ENCODE peak calls at places on chromosomes 13 and 19, in six cellular contexts. S, A, O, E, V and T are unnamed samples.

GRCh38 chr19:53908933-53909415 is at the start of gene CACNG7:
- DNase-seq in A (no peak), S (no peak), E (no peak), V (no peak), O (no peak), T (no peak)

GRCh38 chr19:14516746-14517438 is 1.3 kb downstream of the DNAJB1 start:
- DNase-seq in E (no peak), O (no peak), A (no peak), V (no peak), S (no peak), T (peak)

GRCh38 chr13:112056739-112057433 is 10.1 kb upstream of the SOX1 start:
- DNase-seq in E (no peak), O (no peak), V (no peak), S (no peak), A (no peak), T (no peak)

GRCh38 chr13:75458696-75459422 is 23.1 kb downstream of the TBC1D4 start:
- DNase-seq in E (peak), V (no peak), A (no peak), O (no peak), S (peak), T (no peak)

GRCh38 chr13:101514695-101515275 is 62.3 kb downstream of the ITGBL1 start:
- DNase-seq in E (peak), V (no peak), O (no peak), A (no peak), S (peak), T (no peak)

GRCh38 chr13:26202365-26202972 is 19.6 kb downstream of the RNF6 start:
- DNase-seq in V (no peak), E (no peak), O (no peak), A (no peak), S (no peak), T (no peak)

GRCh38 chr13:49419292-49419691 is 24.6 kb downstream of the CAB39L start:
- DNase-seq in S (no peak), E (peak), O (peak), V (no peak), A (no peak), T (no peak)

GRCh38 chr19:56142897-56143434 is 1.9 kb downstream of the ZNF444 start:
- DNase-seq in E (no peak), V (no peak), S (no peak), O (no peak), A (no peak), T (no peak)

GRCh38 chr13:20249913-20250312 is 17.8 kb upstream of the GJB6 start:
- DNase-seq in V (no peak), E (no peak), A (no peak), O (no peak), S (no peak), T (no peak)

GRCh38 chr13:51519839-51520238 is 64.4 kb upstream of the WDFY2 start:
- DNase-seq in E (no peak), V (no peak), O (no peak), S (no peak), A (no peak), T (no peak)

GRCh38 chr13:79246575-79246949 is 159.5 kb downstream of the RBM26 start:
- DNase-seq in V (no peak), S (no peak), A (no peak), O (no peak), E (no peak), T (no peak)

GRCh38 chr13:66774046-66774445 is 456.1 kb downstream of the PCDH9 start:
- DNase-seq in E (no peak), V (no peak), O (no peak), S (no peak), A (no peak), T (no peak)

GRCh38 chr19:2302319-2303208 is 5.4 kb downstream of the LINGO3 start:
- DNase-seq in A (peak), O (no peak), V (no peak), S (no peak), E (peak), T (peak)

GRCh38 chr13:84655677-84656076 is 773.4 kb upstream of the SLITRK1 start:
- DNase-seq in V (no peak), S (no peak), O (no peak), A (no peak), E (no peak), T (no peak)

GRCh38 chr13:90135558-90135957 is 1211.9 kb upstream of the MIR17HG start:
- DNase-seq in O (no peak), S (no peak), E (no peak), V (no peak), A (no peak), T (no peak)

GRCh38 chr13:21034602-21035190 is 26.7 kb downstream of the LATS2 start:
- DNase-seq in A (peak), E (no peak), V (no peak), S (no peak), O (no peak), T (no peak)

GRCh38 chr13:113420833-113421600 is 32.3 kb downstream of the ADPRHL1 start:
- DNase-seq in O (no peak), A (no peak), V (no peak), E (no peak), S (no peak), T (no peak)

GRCh38 chr13:113419531-113420183 is 33.6 kb downstream of the ADPRHL1 start:
- DNase-seq in S (no peak), O (no peak), V (no peak), E (no peak), A (no peak), T (no peak)

GRCh38 chr13:113423225-113424170 is 29.8 kb downstream of the ADPRHL1 start:
- DNase-seq in E (no peak), O (no peak), A (no peak), V (no peak), S (no peak), T (no peak)

GRCh38 chr13:113422790-113423189 is 30.5 kb downstream of the ADPRHL1 start:
- DNase-seq in E (no peak), S (no peak), V (no peak), O (no peak), A (no peak), T (no peak)

DNA sequence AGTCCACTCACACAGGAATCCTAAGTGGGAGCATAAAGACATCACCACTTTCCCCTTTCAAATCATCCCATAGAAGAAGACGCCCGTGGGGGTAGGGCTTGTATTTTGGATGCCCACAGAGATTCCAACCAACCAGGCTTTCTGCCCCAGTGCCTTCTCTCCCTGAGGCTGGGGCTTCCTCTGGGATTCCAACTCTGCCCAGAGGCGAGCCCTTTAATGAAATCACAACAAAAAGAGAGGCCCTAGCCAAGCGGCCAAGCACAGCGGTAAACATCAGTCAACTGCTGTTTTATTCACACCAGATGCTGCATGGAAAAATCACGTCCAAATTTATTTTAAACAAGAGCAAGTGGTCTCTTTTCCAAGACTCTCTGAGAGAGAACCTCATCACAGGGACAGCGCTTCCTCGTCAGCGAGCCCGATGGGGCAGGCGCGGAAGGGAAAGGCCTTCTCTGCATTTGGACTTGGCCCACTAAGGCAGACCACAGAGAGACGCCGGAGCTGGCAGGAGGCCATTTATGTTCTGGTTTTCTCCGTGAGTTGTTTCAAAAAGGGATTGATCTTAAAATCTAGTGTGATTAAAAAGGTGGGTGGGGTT is 31.5 kb downstream of the ADPRHL1 start:
- DNase-seq in V (no peak), O (peak), S (no peak), E (no peak), A (peak), T (no peak)
- H3K27ac ChIP-seq in V (peak), O (peak), S (no peak), E (no peak), A (peak), T (no peak)

GRCh38 chr13:60091573-60091972 is 72.2 kb downstream of the DIAPH3 start:
- DNase-seq in A (no peak), V (no peak), S (no peak), E (no peak), O (no peak), T (no peak)
- TF ChIP-seq CTCF in A (no peak), V (no peak), S (no peak), E (no peak), O (no peak), T (no peak)

DNA sequence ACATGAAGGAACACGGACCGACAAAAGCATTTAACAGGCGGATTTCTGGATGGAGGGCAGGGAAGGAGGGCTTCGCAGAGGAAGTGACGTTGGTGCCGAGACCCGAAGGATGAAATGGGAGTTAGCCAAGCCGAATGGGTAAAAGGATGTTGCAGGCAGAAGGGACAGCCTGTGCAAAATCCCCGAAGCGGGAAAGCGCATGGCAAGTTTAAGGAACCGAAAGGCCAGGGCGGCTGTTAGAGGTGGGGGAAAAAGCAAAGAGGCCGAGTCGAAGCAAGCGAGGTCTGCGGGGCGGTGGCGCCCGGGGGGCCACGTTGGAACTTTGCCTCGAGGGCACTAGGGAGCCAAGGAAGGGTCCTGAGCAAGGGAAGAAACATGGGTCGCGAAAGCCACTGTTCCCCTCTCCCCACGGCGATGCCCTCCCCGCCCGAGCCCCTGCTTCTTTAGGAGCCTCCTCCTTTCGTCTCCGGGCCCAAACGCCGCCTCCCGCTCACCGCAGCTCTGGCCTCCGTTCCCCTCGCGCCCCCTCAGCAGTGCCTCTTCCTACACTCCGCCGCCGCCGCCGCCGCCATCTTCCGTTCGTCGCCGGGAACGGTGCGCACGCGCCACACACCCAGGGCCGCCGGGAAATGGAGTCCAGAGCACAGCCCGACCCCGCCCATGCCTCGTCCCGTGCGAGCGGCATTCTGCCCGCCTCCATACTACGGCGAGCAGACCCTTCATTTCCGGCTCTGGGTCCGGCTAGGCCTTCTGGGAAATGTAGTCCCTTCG is at the start of gene SYMPK:
- DNase-seq in S (peak), O (peak), E (peak), A (peak), V (peak), T (peak)
- TF ChIP-seq POLR2A in S (peak), O (peak), E (peak), A (peak), V (no peak), T (peak)

GRCh38 chr19:44800461-44800860 is 8.4 kb upstream of the BCAM start:
- DNase-seq in E (peak), V (no peak), O (peak), A (peak), S (peak), T (peak)

GRCh38 chr19:44796701-44797115 is 12.2 kb upstream of the BCAM start:
- DNase-seq in V (no peak), O (no peak), S (no peak), A (no peak), E (no peak), T (no peak)

GRCh38 chr19:44803442-44804428 is 5.2 kb upstream of the BCAM start:
- DNase-seq in S (peak), A (no peak), E (no peak), O (no peak), V (no peak), T (no peak)

GRCh38 chr19:44795398-44795987 is 13.4 kb upstream of the BCAM start:
- DNase-seq in O (no peak), A (no peak), V (no peak), E (no peak), S (no peak), T (no peak)

GRCh38 chr19:44799627-44800257 is 9.2 kb upstream of the BCAM start:
- DNase-seq in E (no peak), S (no peak), A (no peak), O (no peak), V (no peak), T (no peak)
- H3K27ac ChIP-seq in E (no peak), S (no peak), A (no peak), O (no peak), V (no peak), T (no peak)

GRCh38 chr13:31053098-31053497 is 108.6 kb downstream of the HSPH1 start:
- DNase-seq in S (no peak), E (peak), O (no peak), V (no peak), A (no peak), T (peak)

GRCh38 chr13:31052478-31052877 is 109.2 kb downstream of the HSPH1 start:
- DNase-seq in V (no peak), A (no peak), S (no peak), O (no peak), E (no peak), T (no peak)

GRCh38 chr13:31053896-31054295 is 107.8 kb downstream of the HSPH1 start:
- DNase-seq in E (no peak), S (no peak), O (no peak), V (no peak), A (no peak), T (no peak)

GRCh38 chr13:31050486-31051400 is 111.0 kb downstream of the HSPH1 start:
- DNase-seq in A (no peak), S (no peak), E (no peak), O (no peak), V (no peak), T (no peak)

DNA sequence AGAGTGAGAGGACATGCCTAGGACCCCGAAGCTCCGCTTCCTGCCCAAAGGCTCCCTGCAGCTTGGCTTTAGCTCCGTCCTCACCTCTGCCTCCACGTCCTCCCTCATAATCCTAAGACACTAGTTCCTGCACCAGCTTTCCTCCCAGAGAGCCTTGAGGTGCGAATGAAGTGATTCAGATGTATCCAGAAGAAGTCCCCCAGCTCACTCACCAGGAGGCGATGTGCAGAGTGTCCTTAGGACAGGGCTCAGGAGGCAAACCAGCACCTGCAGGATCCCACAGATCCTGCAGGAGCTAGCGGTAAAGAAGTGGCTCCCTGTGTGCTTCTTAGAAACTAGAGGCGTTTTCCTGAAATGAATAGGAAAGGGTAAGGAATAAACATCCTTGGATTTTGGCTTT is 109.7 kb downstream of the HSPH1 start:
- DNase-seq in O (no peak), V (no peak), S (no peak), E (no peak), A (no peak), T (no peak)
- TF ChIP-seq CTCF in O (no peak), V (no peak), S (no peak), E (no peak), A (no peak), T (no peak)

DNA sequence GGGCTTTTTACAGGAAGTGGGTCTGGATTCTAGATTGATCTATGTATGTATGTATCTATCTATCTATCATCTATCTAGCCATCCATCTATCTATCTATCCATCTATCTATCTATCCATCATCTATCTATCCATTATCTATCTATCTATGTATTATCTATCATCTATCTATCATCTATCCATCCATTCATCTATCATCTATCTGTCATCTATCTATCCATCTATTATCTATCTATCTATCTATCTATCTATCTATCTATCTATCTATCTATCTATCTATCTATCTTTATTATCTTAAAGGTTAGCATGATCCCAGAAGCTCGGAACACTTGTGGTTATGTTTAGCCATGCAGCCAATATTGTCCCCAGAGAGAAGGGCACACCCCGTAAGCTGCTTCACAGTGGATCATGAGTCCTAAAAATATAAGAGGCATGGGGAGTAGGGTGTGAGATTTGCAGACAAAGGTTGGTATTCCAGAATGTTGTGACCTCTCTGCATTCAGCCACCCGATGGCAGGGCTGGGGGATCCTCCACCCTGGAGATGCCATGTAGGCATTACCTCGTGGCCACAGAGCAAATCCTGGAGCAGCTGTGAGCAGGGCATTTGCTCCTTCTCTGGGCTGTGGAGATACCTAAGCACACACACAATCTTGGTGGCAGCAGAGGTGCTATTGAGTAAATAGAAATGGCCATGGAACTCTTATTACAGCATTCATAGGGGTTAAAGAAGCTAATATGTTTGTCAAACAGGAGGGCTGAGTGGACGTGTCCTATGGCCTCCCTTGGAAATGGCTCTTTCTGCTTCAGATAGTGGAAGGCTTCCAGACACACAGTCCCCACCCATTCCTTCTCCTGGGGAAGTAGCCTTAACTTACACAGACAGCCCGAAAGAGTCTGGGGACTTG is 310.0 kb upstream of the TSHZ3 start:
- DNase-seq in O (no peak), E (no peak), S (no peak), V (no peak), A (no peak), T (no peak)
- TF ChIP-seq POLR2A in O (no peak), E (no peak), S (no peak), V (no peak), A (no peak), T (no peak)

DNA sequence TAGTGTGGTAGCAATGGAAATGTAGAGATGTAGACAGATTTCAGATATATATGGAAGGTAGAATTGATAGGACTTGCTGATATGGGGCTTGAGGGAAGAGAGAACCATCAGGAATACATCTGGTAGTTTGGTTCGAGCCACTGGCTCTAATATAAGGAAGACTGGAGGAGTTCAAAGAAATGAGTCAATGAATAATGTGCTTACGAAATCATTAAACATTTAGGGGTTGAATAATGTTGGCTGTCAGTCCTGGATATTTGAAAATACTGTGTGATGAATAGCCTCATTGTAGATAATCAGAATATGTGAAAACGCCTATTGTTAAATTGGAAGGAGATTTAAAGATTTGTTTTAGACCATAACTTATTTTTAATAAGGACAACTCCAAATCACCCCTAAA is 21.6 kb downstream of the SGCG start:
- DNase-seq in S (no peak), E (no peak), A (no peak), O (no peak), V (no peak), T (no peak)
- H3K27ac ChIP-seq in S (no peak), E (no peak), A (no peak), O (no peak), V (no peak), T (no peak)

DNA sequence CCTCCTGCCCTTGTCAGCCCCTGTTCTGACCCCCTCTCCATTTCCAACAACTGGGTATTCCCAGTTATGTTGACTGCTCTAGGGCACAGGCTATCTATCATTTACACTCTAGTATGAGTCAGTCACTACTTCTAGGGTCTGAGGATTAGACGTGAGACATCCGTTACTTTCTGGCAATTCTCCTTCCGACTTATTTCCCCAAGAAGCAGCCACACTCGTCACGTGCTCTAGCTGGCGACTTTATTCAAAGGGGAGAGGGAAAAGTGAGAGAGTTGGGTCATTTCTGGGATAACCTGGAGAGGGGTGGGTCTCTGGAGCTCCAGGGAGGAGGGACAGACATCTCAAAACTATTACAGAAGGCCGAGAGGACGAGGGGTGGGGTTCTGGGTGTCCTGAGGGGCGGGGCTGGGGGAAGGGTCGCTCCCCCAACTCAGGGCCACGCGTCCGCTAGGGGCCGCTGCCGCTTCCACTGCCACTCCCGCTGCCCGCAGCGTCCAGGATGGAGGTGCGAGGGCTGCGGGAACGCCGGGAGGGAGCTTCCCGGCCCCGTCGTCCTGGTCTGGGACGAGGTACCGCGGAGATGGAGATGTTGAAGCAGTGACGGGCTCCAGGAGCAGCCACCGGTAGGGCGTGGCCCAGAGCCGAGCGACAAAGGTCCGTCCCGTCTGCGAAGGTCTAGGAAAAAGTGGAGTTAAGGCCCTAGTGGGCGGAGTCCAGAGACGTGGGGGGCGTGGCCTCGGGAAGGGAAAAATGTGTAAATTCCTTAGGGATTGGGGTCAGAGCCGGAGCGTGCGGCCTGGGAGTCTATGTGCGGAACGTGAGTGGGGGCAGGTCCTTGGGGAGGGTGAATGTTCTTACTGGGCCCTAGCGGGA is 8.9 kb downstream of the RTBDN start:
- DNase-seq in E (no peak), V (no peak), O (no peak), A (no peak), S (peak), T (no peak)
- TF ChIP-seq CTCF in E (no peak), V (no peak), O (no peak), A (no peak), S (no peak), T (peak)